ENCODE peak calls at places on chromosomes 3 and 15, in five cellular contexts. A, X, E, I and R are unnamed samples.

GRCh38 chr3:69214241-69214640 is 91.8 kb upstream of the LMOD3 start:
- DNase-seq in A (no peak), X (no peak), E (no peak), I (no peak), R (no peak)

GRCh38 chr3:46479021-46479420 is 14.3 kb upstream of the LTF start:
- DNase-seq in A (no peak), X (no peak), E (no peak), I (no peak), R (no peak)

GRCh38 chr3:80097674-80098073 is 329.9 kb upstream of the ROBO1 start:
- DNase-seq in A (no peak), X (no peak), E (no peak), I (no peak), R (no peak)

GRCh38 chr15:53833134-53833624 is 73.7 kb upstream of the WDR72 start:
- DNase-seq in A (peak), X (no peak), E (no peak), I (peak), R (no peak)

GRCh38 chr15:56533741-56534416 is 68.9 kb upstream of the MNS1 start:
- DNase-seq in A (no peak), X (no peak), E (no peak), I (no peak), R (no peak)

GRCh38 chr3:42747581-42747980 is 25.5 kb downstream of the CCDC13 start:
- DNase-seq in A (no peak), X (no peak), E (peak), I (no peak), R (no peak)

GRCh38 chr15:87498545-87498944 is 758.0 kb downstream of the NTRK3 start:
- DNase-seq in A (no peak), X (no peak), E (no peak), I (no peak), R (no peak)

GRCh38 chr3:197718904-197719303 is 17.8 kb downstream of the RUBCN start:
- DNase-seq in A (no peak), X (peak), E (no peak), I (peak), R (peak)

GRCh38 chr3:38119248-38119544 is 17.7 kb downstream of the ACAA1 start:
- DNase-seq in A (no peak), X (no peak), E (no peak), I (no peak), R (no peak)

GRCh38 chr3:184209146-184209923 is 20.1 kb upstream of the VWA5B2 start:
- DNase-seq in A (no peak), X (no peak), E (no peak), I (no peak), R (no peak)

GRCh38 chr3:43213631-43214030 is 72.7 kb upstream of the SNRK start:
- DNase-seq in A (no peak), X (no peak), E (no peak), I (no peak), R (no peak)

GRCh38 chr3:64244011-64244942 is 19.0 kb upstream of the PRICKLE2 start:
- DNase-seq in A (no peak), X (no peak), E (no peak), I (peak), R (no peak)

GRCh38 chr15:51232581-51232980 is 105.8 kb downstream of the CYP19A1 start:
- DNase-seq in A (no peak), X (no peak), E (no peak), I (no peak), R (no peak)

GRCh38 chr3:13019243-13019701 is 54.0 kb downstream of the IQSEC1 start:
- DNase-seq in A (peak), X (no peak), E (peak), I (peak), R (no peak)

GRCh38 chr15:88681610-88682221 is 42.9 kb downstream of the ISG20 start:
- DNase-seq in A (peak), X (no peak), E (no peak), I (no peak), R (no peak)

GRCh38 chr3:48715179-48715800 is 1.7 kb downstream of the IP6K2 start:
- DNase-seq in A (peak), X (no peak), E (no peak), I (peak), R (no peak)

GRCh38 chr3:191379473-191379872 is 49.1 kb upstream of the UTS2B start:
- DNase-seq in A (no peak), X (no peak), E (no peak), I (no peak), R (no peak)

GRCh38 chr3:187262360-187262759 is 29.2 kb downstream of the MASP1 start:
- DNase-seq in A (no peak), X (no peak), E (no peak), I (no peak), R (no peak)

GRCh38 chr3:56102034-56102433 is 366.2 kb downstream of the ERC2 start:
- DNase-seq in A (no peak), X (no peak), E (no peak), I (no peak), R (no peak)

GRCh38 chr3:146975476-146975875 is 370.3 kb upstream of the PLSCR5 start:
- DNase-seq in A (peak), X (no peak), E (no peak), I (no peak), R (no peak)

GRCh38 chr3:149958171-149958796 is 12.4 kb downstream of the PFN2 start:
- DNase-seq in A (no peak), X (no peak), E (no peak), I (peak), R (no peak)

GRCh38 chr3:154235330-154235729 is 89.0 kb downstream of the DHX36 start:
- DNase-seq in A (no peak), X (no peak), E (no peak), I (peak), R (no peak)